ENCODE peak calls at places on chromosomes 12 and 14, in six cellular contexts. One of them, this sample, is unnamed.

GRCh38 chr14:105737504-105738246 is 211.3 kb downstream of the TMEM121 start:
- DNase-seq in CD8-positive, alpha-beta memory T cell: no peak
- DNase-seq in stimulated activated CD4-positive, alpha-beta T cell treated with anti-CD3 and anti-CD28 coated beads, Interleukin-4, amount 100 ng/mL, for 24 hours: no peak
- DNase-seq in HTR-8/SVneo: no peak
- DNase-seq in NCI-H1105: no peak
- DNase-seq in AG09319: no peak
- DNase-seq in this sample: no peak

GRCh38 chr12:119631930-119632678 is 35.8 kb upstream of the PRKAB1 start:
- DNase-seq in AG09319: no peak
- DNase-seq in NCI-H1105: no peak
- DNase-seq in CD8-positive, alpha-beta memory T cell: no peak
- DNase-seq in HTR-8/SVneo: no peak
- DNase-seq in stimulated activated CD4-positive, alpha-beta T cell treated with anti-CD3 and anti-CD28 coated beads, Interleukin-4, amount 100 ng/mL, for 24 hours: no peak
- DNase-seq in this sample: no peak

GRCh38 chr12:3088251-3088650 is 11.1 kb downstream of the TSPAN9 start:
- DNase-seq in HTR-8/SVneo: no peak
- DNase-seq in AG09319: no peak
- DNase-seq in stimulated activated CD4-positive, alpha-beta T cell treated with anti-CD3 and anti-CD28 coated beads, Interleukin-4, amount 100 ng/mL, for 24 hours: no peak
- DNase-seq in NCI-H1105: no peak
- DNase-seq in CD8-positive, alpha-beta memory T cell: no peak
- DNase-seq in this sample: no peak

GRCh38 chr14:75860561-75861160 is 121.1 kb downstream of the TGFB3 start:
- DNase-seq in stimulated activated CD4-positive, alpha-beta T cell treated with anti-CD3 and anti-CD28 coated beads, Interleukin-4, amount 100 ng/mL, for 24 hours: no peak
- DNase-seq in HTR-8/SVneo: no peak
- DNase-seq in AG09319: no peak
- DNase-seq in NCI-H1105: no peak
- DNase-seq in CD8-positive, alpha-beta memory T cell: no peak
- DNase-seq in this sample: no peak

GRCh38 chr14:105411017-105411941 is 8.3 kb upstream of the MTA1 start:
- DNase-seq in NCI-H1105: peak; percentile 50
- DNase-seq in AG09319: no peak
- DNase-seq in CD8-positive, alpha-beta memory T cell: no peak
- DNase-seq in stimulated activated CD4-positive, alpha-beta T cell treated with anti-CD3 and anti-CD28 coated beads, Interleukin-4, amount 100 ng/mL, for 24 hours: no peak
- DNase-seq in HTR-8/SVneo: peak; percentile 71
- DNase-seq in this sample: peak; percentile 40

GRCh38 chr12:64691227-64691792 is 67.9 kb downstream of the GNS start:
- DNase-seq in AG09319: no peak
- DNase-seq in NCI-H1105: peak; percentile 67
- DNase-seq in stimulated activated CD4-positive, alpha-beta T cell treated with anti-CD3 and anti-CD28 coated beads, Interleukin-4, amount 100 ng/mL, for 24 hours: no peak
- DNase-seq in HTR-8/SVneo: no peak
- DNase-seq in CD8-positive, alpha-beta memory T cell: no peak
- DNase-seq in this sample: no peak

GRCh38 chr14:97266653-97267052 is 469.5 kb downstream of the VRK1 start:
- DNase-seq in AG09319: no peak
- DNase-seq in HTR-8/SVneo: no peak
- DNase-seq in stimulated activated CD4-positive, alpha-beta T cell treated with anti-CD3 and anti-CD28 coated beads, Interleukin-4, amount 100 ng/mL, for 24 hours: no peak
- DNase-seq in CD8-positive, alpha-beta memory T cell: no peak
- DNase-seq in NCI-H1105: no peak
- DNase-seq in this sample: no peak

GRCh38 chr12:27937768-27938167 is 34.8 kb downstream of the PTHLH start:
- DNase-seq in stimulated activated CD4-positive, alpha-beta T cell treated with anti-CD3 and anti-CD28 coated beads, Interleukin-4, amount 100 ng/mL, for 24 hours: no peak
- DNase-seq in NCI-H1105: no peak
- DNase-seq in HTR-8/SVneo: no peak
- DNase-seq in AG09319: no peak
- DNase-seq in CD8-positive, alpha-beta memory T cell: no peak
- DNase-seq in this sample: no peak

GRCh38 chr14:33814010-33814409 is 136.9 kb downstream of the EGLN3 start:
- DNase-seq in HTR-8/SVneo: no peak
- DNase-seq in CD8-positive, alpha-beta memory T cell: no peak
- DNase-seq in AG09319: no peak
- DNase-seq in NCI-H1105: no peak
- DNase-seq in stimulated activated CD4-positive, alpha-beta T cell treated with anti-CD3 and anti-CD28 coated beads, Interleukin-4, amount 100 ng/mL, for 24 hours: no peak
- DNase-seq in this sample: no peak

GRCh38 chr14:24298892-24299254 is 707 bp downstream of the DHRS1 start:
- DNase-seq in HTR-8/SVneo: peak; percentile 18
- DNase-seq in CD8-positive, alpha-beta memory T cell: no peak
- DNase-seq in NCI-H1105: no peak
- DNase-seq in stimulated activated CD4-positive, alpha-beta T cell treated with anti-CD3 and anti-CD28 coated beads, Interleukin-4, amount 100 ng/mL, for 24 hours: no peak
- DNase-seq in AG09319: no peak
- DNase-seq in this sample: no peak

GRCh38 chr12:46470039-46470627 is 97.6 kb upstream of the SLC38A2 start:
- DNase-seq in AG09319: no peak
- DNase-seq in NCI-H1105: no peak
- DNase-seq in CD8-positive, alpha-beta memory T cell: no peak
- DNase-seq in HTR-8/SVneo: no peak
- DNase-seq in stimulated activated CD4-positive, alpha-beta T cell treated with anti-CD3 and anti-CD28 coated beads, Interleukin-4, amount 100 ng/mL, for 24 hours: peak; percentile 27
- DNase-seq in this sample: no peak

GRCh38 chr12:61538951-61539350 is 721.3 kb upstream of the USP15 start:
- DNase-seq in stimulated activated CD4-positive, alpha-beta T cell treated with anti-CD3 and anti-CD28 coated beads, Interleukin-4, amount 100 ng/mL, for 24 hours: no peak
- DNase-seq in HTR-8/SVneo: no peak
- DNase-seq in AG09319: no peak
- DNase-seq in CD8-positive, alpha-beta memory T cell: no peak
- DNase-seq in NCI-H1105: no peak
- DNase-seq in this sample: no peak

GRCh38 chr12:87930033-87930432 is 99.2 kb downstream of the C12orf50 start:
- DNase-seq in AG09319: no peak
- DNase-seq in CD8-positive, alpha-beta memory T cell: no peak
- DNase-seq in HTR-8/SVneo: peak; percentile 24
- DNase-seq in NCI-H1105: no peak
- DNase-seq in stimulated activated CD4-positive, alpha-beta T cell treated with anti-CD3 and anti-CD28 coated beads, Interleukin-4, amount 100 ng/mL, for 24 hours: no peak
- DNase-seq in this sample: no peak

GRCh38 chr14:73741386-73741875 is 27.2 kb upstream of the PNMA1 start:
- DNase-seq in NCI-H1105: no peak
- DNase-seq in AG09319: no peak
- DNase-seq in stimulated activated CD4-positive, alpha-beta T cell treated with anti-CD3 and anti-CD28 coated beads, Interleukin-4, amount 100 ng/mL, for 24 hours: peak; percentile 77
- DNase-seq in CD8-positive, alpha-beta memory T cell: peak; percentile 66
- DNase-seq in HTR-8/SVneo: peak; percentile 98
- DNase-seq in this sample: no peak

GRCh38 chr12:110042260-110042659 is 6.1 kb downstream of the C12orf76 start:
- DNase-seq in NCI-H1105: no peak
- DNase-seq in AG09319: no peak
- DNase-seq in CD8-positive, alpha-beta memory T cell: no peak
- DNase-seq in HTR-8/SVneo: no peak
- DNase-seq in stimulated activated CD4-positive, alpha-beta T cell treated with anti-CD3 and anti-CD28 coated beads, Interleukin-4, amount 100 ng/mL, for 24 hours: no peak
- DNase-seq in this sample: peak; percentile 73

GRCh38 chr12:70604662-70605061 is 32.6 kb downstream of the PTPRB start:
- DNase-seq in AG09319: no peak
- DNase-seq in stimulated activated CD4-positive, alpha-beta T cell treated with anti-CD3 and anti-CD28 coated beads, Interleukin-4, amount 100 ng/mL, for 24 hours: no peak
- DNase-seq in NCI-H1105: no peak
- DNase-seq in HTR-8/SVneo: no peak
- DNase-seq in CD8-positive, alpha-beta memory T cell: no peak
- DNase-seq in this sample: no peak

GRCh38 chr12:31518680-31519227 is 72.2 kb downstream of the DENND5B start:
- DNase-seq in NCI-H1105: peak; percentile 65
- DNase-seq in AG09319: peak; percentile 96
- DNase-seq in CD8-positive, alpha-beta memory T cell: no peak
- DNase-seq in HTR-8/SVneo: peak; percentile 83
- DNase-seq in stimulated activated CD4-positive, alpha-beta T cell treated with anti-CD3 and anti-CD28 coated beads, Interleukin-4, amount 100 ng/mL, for 24 hours: no peak
- DNase-seq in this sample: peak; percentile 77

GRCh38 chr12:93827179-93827578 is 150.0 kb downstream of the CRADD start:
- DNase-seq in HTR-8/SVneo: no peak
- DNase-seq in NCI-H1105: no peak
- DNase-seq in CD8-positive, alpha-beta memory T cell: no peak
- DNase-seq in AG09319: no peak
- DNase-seq in stimulated activated CD4-positive, alpha-beta T cell treated with anti-CD3 and anti-CD28 coated beads, Interleukin-4, amount 100 ng/mL, for 24 hours: no peak
- DNase-seq in this sample: no peak

GRCh38 chr12:76028649-76029277 is 2.8 kb downstream of the PHLDA1 start:
- DNase-seq in HTR-8/SVneo: no peak
- DNase-seq in stimulated activated CD4-positive, alpha-beta T cell treated with anti-CD3 and anti-CD28 coated beads, Interleukin-4, amount 100 ng/mL, for 24 hours: no peak
- DNase-seq in CD8-positive, alpha-beta memory T cell: no peak
- DNase-seq in NCI-H1105: no peak
- DNase-seq in AG09319: no peak
- DNase-seq in this sample: no peak

GRCh38 chr14:53325176-53325806 is 172.2 kb upstream of the DDHD1 start:
- DNase-seq in HTR-8/SVneo: peak; percentile 40
- DNase-seq in CD8-positive, alpha-beta memory T cell: no peak
- DNase-seq in NCI-H1105: no peak
- DNase-seq in stimulated activated CD4-positive, alpha-beta T cell treated with anti-CD3 and anti-CD28 coated beads, Interleukin-4, amount 100 ng/mL, for 24 hours: no peak
- DNase-seq in AG09319: no peak
- DNase-seq in this sample: no peak

GRCh38 chr14:101491841-101492240 is 69.5 kb upstream of the DIO3 start:
- DNase-seq in HTR-8/SVneo: no peak
- DNase-seq in CD8-positive, alpha-beta memory T cell: no peak
- DNase-seq in AG09319: no peak
- DNase-seq in stimulated activated CD4-positive, alpha-beta T cell treated with anti-CD3 and anti-CD28 coated beads, Interleukin-4, amount 100 ng/mL, for 24 hours: no peak
- DNase-seq in NCI-H1105: no peak
- DNase-seq in this sample: no peak

GRCh38 chr14:71932229-71932951 is at the start of gene RGS6:
- DNase-seq in NCI-H1105: peak; percentile 62
- DNase-seq in HTR-8/SVneo: no peak
- DNase-seq in CD8-positive, alpha-beta memory T cell: no peak
- DNase-seq in AG09319: no peak
- DNase-seq in stimulated activated CD4-positive, alpha-beta T cell treated with anti-CD3 and anti-CD28 coated beads, Interleukin-4, amount 100 ng/mL, for 24 hours: no peak
- DNase-seq in this sample: peak; percentile 39

GRCh38 chr12:43453761-43454160 is 98.2 kb downstream of the ADAMTS20 start:
- DNase-seq in AG09319: no peak
- DNase-seq in stimulated activated CD4-positive, alpha-beta T cell treated with anti-CD3 and anti-CD28 coated beads, Interleukin-4, amount 100 ng/mL, for 24 hours: no peak
- DNase-seq in NCI-H1105: no peak
- DNase-seq in HTR-8/SVneo: no peak
- DNase-seq in CD8-positive, alpha-beta memory T cell: no peak
- DNase-seq in this sample: no peak

GRCh38 chr12:52019123-52019770 is 12.5 kb downstream of the TAMALIN start:
- DNase-seq in CD8-positive, alpha-beta memory T cell: no peak
- DNase-seq in HTR-8/SVneo: no peak
- DNase-seq in NCI-H1105: no peak
- DNase-seq in stimulated activated CD4-positive, alpha-beta T cell treated with anti-CD3 and anti-CD28 coated beads, Interleukin-4, amount 100 ng/mL, for 24 hours: no peak
- DNase-seq in AG09319: no peak
- DNase-seq in this sample: peak; percentile 47

GRCh38 chr12:123998344-123998941 is 25.4 kb downstream of the ZNF664 start:
- DNase-seq in CD8-positive, alpha-beta memory T cell: no peak
- DNase-seq in HTR-8/SVneo: no peak
- DNase-seq in stimulated activated CD4-positive, alpha-beta T cell treated with anti-CD3 and anti-CD28 coated beads, Interleukin-4, amount 100 ng/mL, for 24 hours: no peak
- DNase-seq in NCI-H1105: no peak
- DNase-seq in AG09319: no peak
- DNase-seq in this sample: no peak

GRCh38 chr12:1915082-1915968 is 3.1 kb downstream of the CACNA2D4 start:
- DNase-seq in CD8-positive, alpha-beta memory T cell: no peak
- DNase-seq in NCI-H1105: no peak
- DNase-seq in stimulated activated CD4-positive, alpha-beta T cell treated with anti-CD3 and anti-CD28 coated beads, Interleukin-4, amount 100 ng/mL, for 24 hours: peak; percentile 20
- DNase-seq in AG09319: no peak
- DNase-seq in HTR-8/SVneo: no peak
- DNase-seq in this sample: no peak

This sample was measured in NCI-H774.